ENCODE peak calls at places on chromosomes 2 and 18, in ten cellular contexts. P is RWPE1, N is GM10248, S is IMR-90, C is HFFc6, A is nephron progenitor cell, Y is foreskin fibroblast, K is GM20000, J is ovary, Q is mesothelial cell of epicardium. H is an unnamed sample.

GRCh38 chr18:25181993-25182392 is 170.0 kb downstream of the ZNF521 start:
- DNase-seq in A (no peak), Y (no peak), S (no peak), N (no peak), Q (no peak), C (no peak), J (no peak), P (no peak), K (no peak), H (peak)

GRCh38 chr18:62999392-62999791 is 284.1 kb downstream of the PHLPP1 start:
- DNase-seq in Y (peak), Q (no peak), A (no peak), N (no peak), J (peak), P (no peak), K (no peak), C (peak), S (peak), H (peak)

GRCh38 chr2:219459460-219460311 is 25.0 kb downstream of the SPEG start:
- DNase-seq in S (peak), Y (no peak), J (peak), P (peak), Q (no peak), N (peak), K (peak), C (peak), A (peak), H (peak)

GRCh38 chr2:233145726-233146125 is 85.6 kb downstream of the INPP5D start:
- DNase-seq in C (no peak), Q (no peak), N (no peak), S (no peak), K (no peak), P (no peak), J (no peak), Y (no peak), A (no peak), H (no peak)

GRCh38 chr18:61679836-61680235 is 213.0 kb downstream of the RNF152 start:
- DNase-seq in J (no peak), K (no peak), Y (no peak), A (no peak), P (no peak), S (no peak), Q (no peak), C (no peak), N (no peak), H (peak)

GRCh38 chr18:58525517-58525916 is 103.4 kb downstream of the ALPK2 start:
- DNase-seq in J (no peak), A (no peak), C (peak), P (no peak), S (peak), N (no peak), K (no peak), Q (no peak), Y (peak), H (peak)

GRCh38 chr2:131036696-131037397 is 56.4 kb downstream of the FAM168B start:
- DNase-seq in J (no peak), K (no peak), Y (no peak), S (no peak), C (no peak), P (no peak), Q (no peak), A (no peak), N (no peak), H (no peak)

GRCh38 chr18:68699043-68699442 is 15.9 kb downstream of the TMX3 start:
- DNase-seq in C (no peak), K (no peak), N (no peak), P (peak), S (peak), A (no peak), Y (no peak), Q (no peak), J (no peak), H (peak)

GRCh38 chr2:137964066-137964858 is at the start of gene HNMT:
- DNase-seq in K (no peak), Y (peak), S (peak), A (peak), Q (no peak), C (peak), J (peak), N (no peak), P (no peak), H (peak)

GRCh38 chr2:235555356-235555755 is 61.5 kb downstream of the AGAP1 start:
- DNase-seq in J (no peak), N (no peak), S (no peak), Y (no peak), C (no peak), P (no peak), Q (no peak), K (no peak), A (no peak), H (no peak)

GRCh38 chr2:213229814-213230213 is 54.5 kb upstream of the SPAG16 start:
- DNase-seq in Y (peak), A (no peak), N (no peak), C (peak), S (peak), Q (no peak), P (peak), K (no peak), J (no peak), H (peak)

GRCh38 chr2:11562476-11562875 is 28.6 kb downstream of the GREB1 start:
- DNase-seq in C (no peak), J (no peak), Y (no peak), P (no peak), A (no peak), S (no peak), N (no peak), K (no peak), Q (no peak), H (no peak)

GRCh38 chr2:12636837-12637581 is 79.7 kb upstream of the TRIB2 start:
- DNase-seq in K (no peak), A (no peak), Y (no peak), S (peak), N (no peak), P (no peak), C (no peak), Q (no peak), J (no peak), H (peak)

GRCh38 chr2:31674446-31674845 is 93.7 kb upstream of the SRD5A2 start:
- DNase-seq in Q (no peak), S (no peak), J (no peak), P (no peak), A (no peak), N (no peak), K (no peak), Y (no peak), C (no peak), H (no peak)

DNA sequence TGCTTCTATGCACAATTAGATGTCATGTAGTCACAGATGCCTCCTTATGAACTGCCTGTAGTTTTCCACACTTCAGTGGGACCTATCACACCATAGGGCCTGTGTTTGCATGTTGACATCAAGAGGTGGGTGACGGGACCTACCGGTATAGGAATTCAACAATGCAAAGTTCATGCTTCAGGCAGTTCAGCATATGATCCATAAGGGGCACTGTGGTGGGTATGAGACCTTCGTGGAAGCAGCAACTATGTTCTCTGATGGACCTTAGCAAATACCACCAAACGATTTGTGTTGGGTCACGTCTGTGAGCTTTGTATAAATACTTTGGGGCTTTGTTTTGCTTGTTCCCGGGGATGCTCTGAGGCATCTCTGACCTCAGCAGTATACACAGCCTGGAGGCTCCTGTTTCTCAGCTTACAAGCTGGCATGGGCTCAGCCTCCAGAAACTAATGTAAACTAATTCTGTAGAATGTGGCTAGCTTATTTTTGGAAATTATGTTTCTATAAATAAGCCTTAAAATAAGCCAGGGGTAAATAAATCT is 111.6 kb downstream of the DTNA start:
- DNase-seq in J (no peak), S (peak), Q (no peak), N (no peak), K (no peak), P (no peak), Y (no peak), C (peak), A (no peak), H (peak)
- TF ChIP-seq CTCF in J (no peak), S (no peak), Q (no peak), N (no peak), K (no peak), P (no peak), Y (no peak), C (no peak), A (no peak), H (peak)

GRCh38 chr2:239825705-239825979 is 199.5 kb downstream of the NDUFA10 start:
- DNase-seq in A (no peak), K (no peak), S (no peak), Q (no peak), C (no peak), J (no peak), P (no peak), N (no peak), Y (no peak), H (no peak)

GRCh38 chr2:239824866-239825704 is 200.1 kb downstream of the NDUFA10 start:
- DNase-seq in C (no peak), S (no peak), K (no peak), J (no peak), P (no peak), Y (no peak), A (no peak), Q (no peak), N (no peak), H (no peak)

GRCh38 chr2:239822146-239822945 is 202.8 kb downstream of the NDUFA10 start:
- DNase-seq in N (no peak), P (no peak), A (no peak), K (no peak), S (no peak), Y (no peak), J (no peak), Q (no peak), C (no peak), H (no peak)

GRCh38 chr2:239826376-239826775 is 198.8 kb downstream of the NDUFA10 start:
- DNase-seq in P (no peak), A (no peak), J (no peak), K (no peak), Y (no peak), C (no peak), N (no peak), S (no peak), Q (no peak), H (no peak)

GRCh38 chr2:239824051-239824694 is 201.0 kb downstream of the NDUFA10 start:
- DNase-seq in N (no peak), S (no peak), Y (no peak), A (peak), C (no peak), K (no peak), Q (peak), P (peak), J (no peak), H (peak)
- TF ChIP-seq CTCF in N (no peak), S (no peak), Y (no peak), A (peak), C (peak), K (no peak), Q (no peak), P (peak), J (no peak), H (peak)

DNA sequence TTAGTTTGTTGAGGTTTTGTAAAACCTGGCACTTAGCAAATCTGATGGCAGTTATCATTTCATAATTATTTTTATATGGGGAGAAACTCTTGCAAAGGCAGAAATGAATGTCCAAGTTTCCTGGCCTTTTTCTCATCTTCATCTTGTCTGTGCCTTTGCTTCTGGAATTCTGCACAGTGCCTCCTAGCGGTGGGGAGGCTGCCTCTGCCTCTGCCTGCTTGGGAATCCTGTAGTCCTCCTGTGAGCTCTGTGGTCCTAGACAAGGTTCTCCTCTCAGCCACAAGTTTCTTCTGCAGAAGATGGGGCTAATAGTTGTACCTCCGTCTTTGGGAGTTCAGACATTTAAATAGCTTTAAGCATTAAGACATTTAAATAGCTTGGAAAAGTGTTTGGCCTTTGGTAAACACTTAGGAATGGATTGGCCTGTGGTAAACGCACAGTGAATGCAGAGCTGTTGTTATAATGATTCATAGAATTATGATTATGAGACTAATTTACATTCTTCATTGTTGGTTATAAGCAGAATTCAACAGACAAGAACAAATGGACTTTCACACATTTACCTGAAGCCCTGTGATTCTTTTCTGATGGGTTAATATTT is 101.2 kb downstream of the ZNF236 start:
- DNase-seq in N (no peak), Y (no peak), Q (no peak), K (no peak), P (no peak), S (peak), C (no peak), A (peak), J (no peak), H (peak)
- TF ChIP-seq CTCF in N (peak), Y (peak), Q (peak), K (peak), P (peak), S (peak), C (peak), A (peak), J (no peak), H (peak)

GRCh38 chr2:129297430-129297829 is 682.0 kb upstream of the RAB6C start:
- DNase-seq in N (no peak), C (no peak), K (no peak), Q (no peak), P (no peak), A (no peak), Y (no peak), S (no peak), J (no peak), H (no peak)
- TF ChIP-seq CTCF in N (peak), C (no peak), K (no peak), Q (no peak), P (no peak), A (no peak), Y (no peak), S (no peak), J (no peak), H (no peak)

GRCh38 chr18:80178935-80179818 is 68.1 kb downstream of the PARD6G start:
- DNase-seq in C (no peak), Q (no peak), N (no peak), J (no peak), Y (no peak), K (no peak), S (no peak), P (peak), A (no peak), H (no peak)

GRCh38 chr18:80177128-80177527 is 68.1 kb downstream of the ADNP2 start:
- DNase-seq in Y (no peak), J (no peak), C (no peak), S (no peak), Q (no peak), K (no peak), N (no peak), P (no peak), A (no peak), H (no peak)

GRCh38 chr18:80176334-80177080 is 67.4 kb downstream of the ADNP2 start:
- DNase-seq in C (peak), Y (no peak), K (no peak), P (no peak), J (no peak), A (no peak), N (no peak), Q (no peak), S (peak), H (peak)

GRCh38 chr18:80173060-80173459 is 64.0 kb downstream of the ADNP2 start:
- DNase-seq in Y (no peak), J (no peak), S (no peak), Q (no peak), K (no peak), A (no peak), C (no peak), N (no peak), P (no peak), H (no peak)

GRCh38 chr18:80175451-80176235 is 66.6 kb downstream of the ADNP2 start:
- DNase-seq in Q (no peak), K (no peak), A (no peak), C (no peak), N (no peak), J (no peak), P (no peak), S (no peak), Y (no peak), H (peak)
- TF ChIP-seq CTCF in Q (no peak), K (no peak), A (no peak), C (no peak), N (no peak), J (no peak), P (no peak), S (no peak), Y (no peak), H (no peak)

GRCh38 chr18:23703987-23704384 is 14.7 kb downstream of the LAMA3 start:
- DNase-seq in N (no peak), J (no peak), K (no peak), A (no peak), P (no peak), Q (no peak), Y (no peak), C (no peak), S (no peak), H (no peak)

GRCh38 chr18:23702606-23703005 is 13.4 kb downstream of the LAMA3 start:
- DNase-seq in J (no peak), A (no peak), K (no peak), P (no peak), N (no peak), C (no peak), S (no peak), Q (no peak), Y (no peak), H (no peak)

GRCh38 chr18:23701017-23701416 is 11.8 kb downstream of the LAMA3 start:
- DNase-seq in C (no peak), N (no peak), J (no peak), S (no peak), Y (no peak), Q (no peak), K (no peak), A (no peak), P (no peak), H (no peak)

GRCh38 chr18:23703057-23703986 is 14.1 kb downstream of the LAMA3 start:
- DNase-seq in J (no peak), K (peak), C (peak), P (peak), Y (peak), N (peak), Q (no peak), S (peak), A (no peak), H (peak)

DNA sequence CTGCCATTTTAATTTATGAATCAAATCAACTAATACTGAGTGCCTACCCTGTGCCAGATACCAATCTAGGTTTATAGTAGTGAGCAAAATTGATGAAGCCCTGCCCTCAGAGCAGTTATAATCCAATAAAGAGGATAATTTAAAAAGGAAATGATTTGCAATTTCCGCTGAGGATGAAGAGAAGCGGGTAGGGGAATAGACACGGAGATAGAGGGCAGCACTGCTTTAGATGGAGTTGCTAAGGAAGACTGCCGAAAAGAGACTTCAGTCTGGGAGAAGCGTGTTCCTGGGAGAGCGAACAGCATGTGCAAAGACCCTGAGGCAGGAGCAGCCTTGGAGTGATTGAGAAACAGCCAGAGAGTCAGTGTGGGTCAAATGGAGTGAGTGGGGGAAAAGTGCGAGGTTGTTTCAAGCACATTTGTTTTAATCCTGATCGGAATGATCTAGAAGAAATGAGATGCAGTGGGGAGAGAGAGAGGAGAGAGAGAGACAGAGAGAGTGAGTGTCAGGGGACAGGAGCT is 12.4 kb downstream of the LAMA3 start:
- DNase-seq in P (no peak), J (no peak), Y (no peak), K (no peak), S (no peak), C (no peak), Q (no peak), A (no peak), N (no peak), H (no peak)
- TF ChIP-seq CTCF in P (no peak), J (no peak), Y (no peak), K (no peak), S (no peak), C (no peak), Q (no peak), A (no peak), N (no peak), H (no peak)

GRCh38 chr18:49650426-49650891 is 88.6 kb downstream of the LIPG start:
- DNase-seq in C (no peak), N (no peak), Y (no peak), J (no peak), Q (no peak), S (no peak), P (no peak), K (no peak), A (no peak), H (no peak)

GRCh38 chr18:49646864-49647263 is 85.0 kb downstream of the LIPG start:
- DNase-seq in J (no peak), K (no peak), C (no peak), A (no peak), P (no peak), Y (no peak), S (no peak), Q (no peak), N (no peak), H (no peak)

GRCh38 chr18:49648326-49648725 is 86.5 kb downstream of the LIPG start:
- DNase-seq in C (no peak), S (no peak), Q (no peak), A (no peak), K (no peak), Y (no peak), P (no peak), N (no peak), J (no peak), H (no peak)

GRCh38 chr18:49647496-49648168 is 85.8 kb downstream of the LIPG start:
- DNase-seq in K (no peak), A (no peak), Q (no peak), P (no peak), C (no peak), Y (peak), N (no peak), S (peak), J (no peak), H (peak)

DNA sequence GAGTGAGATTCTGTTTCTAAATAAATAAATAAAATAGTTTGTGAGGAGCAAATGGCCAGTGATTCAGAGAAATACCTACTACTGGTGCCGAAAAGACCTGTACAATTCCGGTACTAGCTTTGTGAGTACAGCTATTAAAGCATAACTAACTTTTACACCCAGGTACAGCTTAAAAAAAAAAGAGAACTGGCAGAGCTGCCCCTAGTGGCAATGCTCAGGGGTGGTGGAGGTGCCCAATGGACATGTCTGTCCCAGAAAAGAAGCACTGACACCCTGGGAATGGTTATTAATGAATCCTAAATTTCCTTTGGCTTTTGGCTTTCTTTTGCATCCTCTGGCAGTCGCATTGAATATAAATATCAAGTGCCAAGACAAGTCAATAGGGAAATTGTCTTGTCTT is 87.0 kb downstream of the LIPG start:
- DNase-seq in C (no peak), S (no peak), Q (no peak), K (no peak), P (peak), A (no peak), Y (no peak), J (no peak), N (no peak), H (no peak)
- TF ChIP-seq CTCF in C (peak), S (no peak), Q (no peak), K (no peak), P (no peak), A (no peak), Y (no peak), J (no peak), N (no peak), H (peak)

H was measured in choroid plexus epithelial cell.